ENCODE peak calls at places on chromosomes 11 and 22, in five cellular contexts. One of them, this sample, is unnamed.

GRCh38 chr11:28524098-28524497 is 415.9 kb downstream of the METTL15 start:
- DNase-seq in NCI-H1417: no peak
- DNase-seq in coronary artery: no peak
- DNase-seq in COLO829: no peak
- DNase-seq in DMS 273 treated with DMSO at 0.1 percent for 48 hours: no peak
- DNase-seq in this sample: no peak

GRCh38 chr11:30282289-30282631 is 40.6 kb upstream of the ARL14EP start:
- DNase-seq in NCI-H1417: no peak
- DNase-seq in coronary artery: no peak
- DNase-seq in COLO829: no peak
- DNase-seq in DMS 273 treated with DMSO at 0.1 percent for 48 hours: no peak
- DNase-seq in this sample: no peak

GRCh38 chr11:86067230-86068137 is 1.4 kb downstream of the PICALM start:
- DNase-seq in NCI-H1417: peak; percentile 65
- DNase-seq in coronary artery: no peak
- DNase-seq in COLO829: no peak
- DNase-seq in DMS 273 treated with DMSO at 0.1 percent for 48 hours: no peak
- DNase-seq in this sample: no peak

GRCh38 chr11:19244084-19244483 is 3.3 kb upstream of the E2F8 start:
- DNase-seq in NCI-H1417: no peak
- DNase-seq in coronary artery: no peak
- DNase-seq in COLO829: no peak
- DNase-seq in DMS 273 treated with DMSO at 0.1 percent for 48 hours: no peak
- DNase-seq in this sample: no peak

GRCh38 chr11:66970371-66970807 is 4.7 kb upstream of the C11orf86 start:
- DNase-seq in NCI-H1417: no peak
- DNase-seq in coronary artery: no peak
- DNase-seq in COLO829: no peak
- DNase-seq in DMS 273 treated with DMSO at 0.1 percent for 48 hours: no peak
- DNase-seq in this sample: no peak

GRCh38 chr11:69787906-69788305 is 12.8 kb upstream of the FGF4 start:
- DNase-seq in NCI-H1417: no peak
- DNase-seq in coronary artery: no peak
- DNase-seq in COLO829: no peak
- DNase-seq in DMS 273 treated with DMSO at 0.1 percent for 48 hours: no peak
- DNase-seq in this sample: no peak

GRCh38 chr22:45240137-45240809 is 421 bp downstream of the KIAA0930 start:
- DNase-seq in NCI-H1417: peak; percentile 53
- DNase-seq in coronary artery: no peak
- DNase-seq in COLO829: no peak
- DNase-seq in DMS 273 treated with DMSO at 0.1 percent for 48 hours: no peak
- DNase-seq in this sample: peak; percentile 40

GRCh38 chr11:86773009-86773408 is 27.3 kb upstream of the PRSS23 start:
- DNase-seq in NCI-H1417: no peak
- DNase-seq in coronary artery: no peak
- DNase-seq in COLO829: no peak
- DNase-seq in DMS 273 treated with DMSO at 0.1 percent for 48 hours: no peak
- DNase-seq in this sample: no peak

GRCh38 chr22:38872172-38872830 is at the start of gene CBX6:
- DNase-seq in NCI-H1417: peak; percentile 92
- DNase-seq in coronary artery: peak; percentile 94
- DNase-seq in COLO829: peak; percentile 97
- DNase-seq in DMS 273 treated with DMSO at 0.1 percent for 48 hours: peak; percentile 50
- DNase-seq in this sample: peak; percentile 96

GRCh38 chr11:48141475-48142100 is 75.0 kb upstream of the OR4B1 start:
- DNase-seq in NCI-H1417: peak; percentile 8
- DNase-seq in coronary artery: no peak
- DNase-seq in COLO829: no peak
- DNase-seq in DMS 273 treated with DMSO at 0.1 percent for 48 hours: no peak
- DNase-seq in this sample: no peak

GRCh38 chr22:44133161-44133560 is 47.6 kb upstream of the PARVG start:
- DNase-seq in NCI-H1417: no peak
- DNase-seq in coronary artery: no peak
- DNase-seq in COLO829: no peak
- DNase-seq in DMS 273 treated with DMSO at 0.1 percent for 48 hours: no peak
- DNase-seq in this sample: no peak

GRCh38 chr22:46057762-46058420 is 80.9 kb upstream of the WNT7B start:
- DNase-seq in NCI-H1417: no peak
- DNase-seq in coronary artery: peak; percentile 81
- DNase-seq in COLO829: no peak
- DNase-seq in DMS 273 treated with DMSO at 0.1 percent for 48 hours: peak; percentile 62
- DNase-seq in this sample: peak; percentile 31

GRCh38 chr11:68649851-68650555 is 34.3 kb upstream of the GAL start:
- DNase-seq in NCI-H1417: no peak
- DNase-seq in coronary artery: peak; percentile 69
- DNase-seq in COLO829: no peak
- DNase-seq in DMS 273 treated with DMSO at 0.1 percent for 48 hours: no peak
- DNase-seq in this sample: no peak

GRCh38 chr11:3685923-3686322 is 14.7 kb upstream of the CHRNA10 start:
- DNase-seq in NCI-H1417: no peak
- DNase-seq in coronary artery: no peak
- DNase-seq in COLO829: no peak
- DNase-seq in DMS 273 treated with DMSO at 0.1 percent for 48 hours: no peak
- DNase-seq in this sample: no peak

GRCh38 chr11:134589155-134589554 is 177.1 kb upstream of the B3GAT1 start:
- DNase-seq in NCI-H1417: no peak
- DNase-seq in coronary artery: peak; percentile 12
- DNase-seq in COLO829: no peak
- DNase-seq in DMS 273 treated with DMSO at 0.1 percent for 48 hours: no peak
- DNase-seq in this sample: no peak

GRCh38 chr11:67371549-67372231 is 1.7 kb downstream of the CLCF1 start:
- DNase-seq in NCI-H1417: peak; percentile 14
- DNase-seq in coronary artery: no peak
- DNase-seq in COLO829: no peak
- DNase-seq in DMS 273 treated with DMSO at 0.1 percent for 48 hours: no peak
- DNase-seq in this sample: no peak

GRCh38 chr22:43891360-43892182 is at the start of gene PNPLA5:
- DNase-seq in NCI-H1417: peak; percentile 1
- DNase-seq in coronary artery: no peak
- DNase-seq in COLO829: no peak
- DNase-seq in DMS 273 treated with DMSO at 0.1 percent for 48 hours: no peak
- DNase-seq in this sample: no peak